ENCODE peak calls at places on chromosomes 13 and 19, in five cellular contexts. C, Z, K, M and X are unnamed samples.

GRCh38 chr19:38429055-38429810 is 3.2 kb upstream of the RASGRP4 start:
- DNase-seq in C (no peak), Z (no peak), K (no peak), M (no peak), X (no peak)

GRCh38 chr19:49718511-49718910 is 27.6 kb downstream of the CPT1C start:
- DNase-seq in C (no peak), Z (no peak), K (no peak), M (no peak), X (no peak)

GRCh38 chr13:48178126-48178525 is 54.9 kb upstream of the ITM2B start:
- DNase-seq in C (no peak), Z (no peak), K (no peak), M (no peak), X (no peak)

GRCh38 chr13:92224052-92224821 is 825.8 kb downstream of the GPC5 start:
- DNase-seq in C (no peak), Z (no peak), K (no peak), M (peak), X (no peak)

GRCh38 chr19:5960005-5961001 is 17.6 kb downstream of the RANBP3 start:
- DNase-seq in C (no peak), Z (no peak), K (no peak), M (no peak), X (no peak)

GRCh38 chr19:18520848-18521691 is 800 bp downstream of the ELL start:
- DNase-seq in C (no peak), Z (no peak), K (no peak), M (peak), X (peak)

GRCh38 chr19:4049432-4049831 is 17.3 kb downstream of the ZBTB7A start:
- DNase-seq in C (no peak), Z (no peak), K (no peak), M (no peak), X (no peak)

GRCh38 chr19:43504426-43505185 is at the start of gene PHLDB3:
- DNase-seq in C (no peak), Z (peak), K (peak), M (no peak), X (no peak)

GRCh38 chr19:47691782-47692181 is 21.4 kb upstream of the EHD2 start:
- DNase-seq in C (no peak), Z (no peak), K (no peak), M (no peak), X (no peak)